ENCODE peak calls at places on chromosomes 1 and 21, in nine cellular contexts. R is fibroblast of mammary gland, S is tibial artery, A is hepatocyte, Y is GM06990, C is lung, D is fibroblast of lung, L is left ventricle myocardium inferior, P is fibroblast of pulmonary artery. E is an unnamed sample.

GRCh38 chr1:34721241-34721640 is 33.6 kb upstream of the GJB5 start:
- DNase-seq in L (no peak), A (no peak), Y (no peak), P (no peak), R (no peak), D (no peak), S (no peak), C (no peak), E (no peak)

GRCh38 chr1:226904772-226905171 is 34.4 kb downstream of the PSEN2 start:
- DNase-seq in C (no peak), R (no peak), Y (no peak), P (no peak), S (no peak), D (no peak), A (no peak), L (no peak), E (no peak)

GRCh38 chr21:41823906-41824305 is 55.2 kb downstream of the PRDM15 start:
- DNase-seq in L (no peak), Y (no peak), R (no peak), C (no peak), A (no peak), P (no peak), D (no peak), S (no peak), E (no peak)

GRCh38 chr1:216929870-216930582 is 206.8 kb upstream of the ESRRG start:
- DNase-seq in Y (no peak), L (no peak), S (no peak), R (peak), P (peak), C (no peak), A (no peak), D (no peak), E (peak)

GRCh38 chr1:197774691-197775281 is 494 bp downstream of the DENND1B start:
- DNase-seq in A (peak), D (peak), P (peak), S (peak), Y (no peak), C (peak), R (peak), L (no peak), E (peak)

GRCh38 chr1:1771096-1771495 is 7.2 kb downstream of the NADK start:
- DNase-seq in P (no peak), D (no peak), Y (no peak), R (no peak), A (no peak), L (no peak), C (no peak), S (no peak), E (no peak)

GRCh38 chr1:226579781-226580323 is 31.3 kb downstream of the STUM start:
- DNase-seq in L (no peak), R (no peak), P (no peak), A (no peak), Y (no peak), C (no peak), S (peak), D (no peak), E (no peak)

GRCh38 chr1:167273027-167273800 is 52.5 kb downstream of the POU2F1 start:
- DNase-seq in C (no peak), P (peak), A (no peak), D (peak), S (no peak), Y (no peak), L (no peak), R (peak), E (peak)

GRCh38 chr1:46072975-46073374 is 59.5 kb downstream of the PIK3R3 start:
- DNase-seq in L (no peak), D (no peak), Y (no peak), R (peak), S (no peak), P (no peak), C (no peak), A (no peak), E (no peak)

GRCh38 chr1:199733125-199733524 is 294.4 kb upstream of the NR5A2 start:
- DNase-seq in Y (no peak), A (no peak), L (no peak), C (no peak), R (no peak), P (no peak), S (no peak), D (no peak), E (no peak)

GRCh38 chr1:43766086-43766784 is 58.9 kb downstream of the ST3GAL3 start:
- DNase-seq in C (peak), S (no peak), D (no peak), A (no peak), Y (no peak), P (no peak), L (no peak), R (no peak), E (no peak)

GRCh38 chr1:20048563-20048962 is 21.4 kb upstream of the PLA2G5 start:
- DNase-seq in S (no peak), C (no peak), D (no peak), Y (no peak), A (no peak), L (no peak), R (no peak), P (no peak), E (no peak)

GRCh38 chr1:173097001-173097400 is 46.3 kb upstream of the TNFSF18 start:
- DNase-seq in S (no peak), R (peak), L (no peak), D (no peak), C (no peak), P (peak), Y (no peak), A (no peak), E (peak)

GRCh38 chr1:97806336-97806735 is 114.5 kb downstream of the DPYD start:
- DNase-seq in R (no peak), L (no peak), S (no peak), P (no peak), D (no peak), C (no peak), A (no peak), Y (no peak), E (no peak)

GRCh38 chr1:1418464-1419362 is 2.4 kb downstream of the ANKRD65 start:
- DNase-seq in R (no peak), A (no peak), D (no peak), S (no peak), P (no peak), L (no peak), Y (no peak), C (no peak), E (no peak)

GRCh38 chr1:119885903-119886783 is 10.2 kb downstream of the ADAM30 start:
- DNase-seq in L (peak), Y (no peak), P (peak), C (peak), A (peak), R (peak), D (peak), S (no peak), E (peak)

GRCh38 chr1:118826669-118827068 is 161.5 kb downstream of the TBX15 start:
- DNase-seq in Y (no peak), L (no peak), D (no peak), R (no peak), A (no peak), P (no peak), S (no peak), C (no peak), E (no peak)

GRCh38 chr1:236854602-236854978 is 59.5 kb downstream of the MTR start:
- DNase-seq in D (no peak), Y (no peak), A (no peak), C (no peak), L (no peak), P (peak), S (no peak), R (peak), E (peak)

GRCh38 chr1:95532335-95532734 is 298.3 kb downstream of the RWDD3 start:
- DNase-seq in R (no peak), D (no peak), S (no peak), L (no peak), P (no peak), A (peak), Y (no peak), C (no peak), E (no peak)

DNA sequence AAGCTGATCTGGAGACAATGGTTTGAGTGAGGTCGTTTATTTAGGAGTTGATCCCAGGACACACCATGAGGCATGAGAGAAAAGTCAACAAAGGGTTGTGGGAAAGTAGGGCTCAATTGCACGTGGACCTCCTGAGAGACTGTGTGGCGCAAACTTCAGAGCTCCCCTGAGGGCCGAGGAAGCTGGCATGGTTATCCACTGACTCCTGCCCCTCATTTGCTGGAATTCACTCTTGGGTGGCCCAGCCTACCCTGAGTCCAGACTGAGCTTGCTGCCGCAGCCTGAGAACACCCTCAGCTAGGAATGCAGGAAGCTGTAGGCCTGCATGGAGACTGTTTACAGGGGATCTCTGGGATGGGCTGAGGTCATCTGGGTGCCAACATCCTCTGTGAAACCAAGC is 301.0 kb downstream of the RWDD3 start:
- DNase-seq in D (no peak), S (no peak), C (no peak), L (no peak), R (no peak), P (no peak), Y (no peak), A (no peak), E (no peak)
- TF ChIP-seq CTCF in D (no peak), S (no peak), C (no peak), L (no peak), R (no peak), P (no peak), Y (no peak), A (no peak), E (no peak)

GRCh38 chr1:159170639-159171038 is 776 bp upstream of the CADM3 start:
- DNase-seq in S (no peak), L (no peak), Y (no peak), A (no peak), C (no peak), D (no peak), P (peak), R (peak), E (no peak)
- H3K4me3 ChIP-seq in S (no peak), L (peak), Y (no peak), A (no peak), C (no peak), D (no peak), P (peak), R (no peak), E (no peak)

GRCh38 chr1:12539320-12539704 is 78.7 kb downstream of the DHRS3 start:
- DNase-seq in S (no peak), Y (no peak), D (no peak), P (no peak), A (no peak), R (no peak), L (no peak), C (no peak), E (no peak)

GRCh38 chr1:12540580-12541273 is 77.3 kb downstream of the DHRS3 start:
- DNase-seq in P (no peak), A (no peak), Y (no peak), L (no peak), R (no peak), C (peak), S (peak), D (no peak), E (no peak)

GRCh38 chr1:12541274-12542137 is 76.5 kb downstream of the DHRS3 start:
- DNase-seq in S (peak), L (peak), P (peak), A (peak), C (no peak), R (peak), Y (no peak), D (peak), E (peak)

GRCh38 chr1:12537906-12538461 is 80.0 kb downstream of the DHRS3 start:
- DNase-seq in R (no peak), L (no peak), A (no peak), S (peak), Y (no peak), D (no peak), P (no peak), C (no peak), E (no peak)

DNA sequence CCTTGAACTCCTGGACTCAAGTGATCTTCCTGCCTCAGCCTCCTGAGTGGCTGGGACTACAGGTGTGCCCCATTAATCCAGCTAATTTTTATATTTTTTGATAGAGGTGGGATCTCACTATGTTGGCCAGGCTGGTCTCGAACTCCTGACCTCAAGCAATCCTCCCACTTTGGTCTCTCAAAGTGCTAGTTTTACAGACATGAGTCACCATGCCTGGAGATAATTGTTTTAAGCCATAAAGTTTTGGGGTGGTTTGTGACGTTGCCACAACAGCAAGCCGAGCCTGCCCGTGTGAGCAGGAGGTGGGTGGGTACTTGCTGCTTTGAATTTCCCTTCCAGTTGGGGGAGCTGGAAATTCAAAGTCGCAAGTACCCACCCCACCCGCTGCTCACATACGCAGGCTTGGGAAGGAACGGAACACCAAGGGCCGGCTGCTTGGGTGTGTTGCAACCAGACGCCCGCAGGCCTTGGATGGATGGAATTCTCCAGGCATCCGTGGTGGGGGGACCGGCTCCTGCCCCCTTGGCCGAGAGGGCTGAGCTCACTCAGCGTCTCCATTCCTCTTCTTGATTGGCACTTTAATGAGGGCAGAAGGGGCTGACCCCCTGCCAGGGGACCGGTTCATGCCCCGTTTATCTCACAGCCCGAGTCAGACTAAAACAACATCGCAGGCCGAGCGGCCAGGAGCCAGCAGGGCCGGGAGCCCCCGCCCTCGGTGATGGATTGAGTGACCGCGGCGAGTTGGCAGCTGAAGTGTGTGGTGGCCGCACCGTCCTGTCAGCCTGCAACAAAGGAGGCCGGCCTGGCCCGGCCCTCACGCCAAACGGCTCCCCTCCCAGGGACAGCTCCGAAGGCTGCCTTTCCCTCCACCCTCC is 78.1 kb downstream of the DHRS3 start:
- DNase-seq in S (peak), Y (no peak), A (peak), P (peak), L (peak), C (peak), R (peak), D (peak), E (peak)
- TF ChIP-seq CTCF in S (peak), Y (no peak), A (peak), P (no peak), L (no peak), C (no peak), R (peak), D (peak), E (no peak)

GRCh38 chr1:115531806-115532359 is 109.9 kb upstream of the VANGL1 start:
- DNase-seq in S (no peak), P (no peak), L (no peak), R (no peak), A (no peak), D (peak), Y (no peak), C (no peak), E (peak)
- H3K4me3 ChIP-seq in S (no peak), P (no peak), L (no peak), R (no peak), A (no peak), D (no peak), Y (no peak), C (no peak), E (no peak)

DNA sequence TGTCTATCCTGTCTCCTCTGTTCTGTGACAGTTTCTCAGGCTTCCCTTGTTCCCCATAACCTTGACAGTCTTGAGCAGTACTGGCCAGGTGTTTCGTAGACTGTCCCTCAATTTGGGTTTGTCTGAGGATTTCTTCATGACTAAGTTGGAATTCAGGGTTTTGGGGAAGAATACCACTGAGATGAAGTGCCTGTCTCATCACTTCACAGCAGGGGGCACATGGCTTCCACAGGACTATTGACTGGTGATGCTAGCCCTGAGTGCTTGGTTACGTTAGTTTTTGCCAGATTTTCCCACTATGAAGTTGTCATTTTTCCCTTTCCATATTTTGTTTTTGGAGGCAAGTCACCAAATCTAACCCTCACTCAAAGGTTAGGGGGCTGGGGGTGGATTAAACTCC is 45.7 kb downstream of the CDCP2 start:
- DNase-seq in R (peak), P (peak), Y (no peak), C (no peak), A (no peak), S (no peak), L (no peak), D (peak), E (no peak)
- TF ChIP-seq CTCF in R (peak), P (peak), Y (no peak), C (no peak), A (peak), S (no peak), L (peak), D (no peak), E (peak)

GRCh38 chr1:156502749-156503671 is 2.4 kb upstream of the MEF2D start:
- DNase-seq in A (peak), R (peak), P (peak), S (peak), Y (no peak), D (peak), L (peak), C (peak), E (peak)
- H3K4me3 ChIP-seq in A (no peak), R (no peak), P (peak), S (peak), Y (no peak), D (peak), L (peak), C (no peak), E (no peak)